ENCODE peak calls at places on chromosomes 4 and X, in six cellular contexts. J, W, H, D, C and Q are unnamed samples.
A peak's percentile ranks its signal among the peaks of the same experiment; 100 is the strongest.

GRCh38 chrX:150161092-150161672 is 201.9 kb upstream of the MAMLD1 start:
- DNase-seq in D (no peak), J (no peak), H (no peak), W (no peak), C (no peak), Q (no peak)

GRCh38 chrX:153765138-153766079 is 1.4 kb downstream of the PLXNB3 start:
- DNase-seq in H (peak; percentile 50), W (no peak), D (no peak), C (no peak), J (no peak), Q (no peak)

GRCh38 chrX:107398115-107398514 is 51.3 kb upstream of the FRMPD3 start:
- DNase-seq in J (no peak), C (peak; percentile 4), D (no peak), H (no peak), W (no peak), Q (no peak)

GRCh38 chr4:53640576-53641459 is 49.5 kb upstream of the LNX1 start:
- DNase-seq in H (no peak), W (peak; percentile 51), J (no peak), C (no peak), D (peak; percentile 33), Q (no peak)

GRCh38 chr4:137641554-137641953 is 109.3 kb upstream of the PCDH18 start:
- DNase-seq in H (no peak), W (peak; percentile 28), C (no peak), D (peak; percentile 43), J (no peak), Q (no peak)

GRCh38 chr4:55933611-55934010 is 15.1 kb upstream of the CEP135 start:
- DNase-seq in D (no peak), H (no peak), W (no peak), C (no peak), J (no peak), Q (no peak)

GRCh38 chr4:151004222-151004621 is 10.9 kb downstream of the LRBA start:
- DNase-seq in D (no peak), C (no peak), J (no peak), H (no peak), W (no peak), Q (no peak)

GRCh38 chr4:73193155-73193554 is 65.4 kb downstream of the ANKRD17 start:
- DNase-seq in C (no peak), W (no peak), J (no peak), H (no peak), D (no peak), Q (no peak)

GRCh38 chr4:168694669-168695068 is 197.8 kb downstream of the PALLD start:
- DNase-seq in J (no peak), D (no peak), C (no peak), W (no peak), H (no peak), Q (no peak)

GRCh38 chr4:95129708-95130343 is 372.1 kb downstream of the BMPR1B start:
- DNase-seq in H (peak; percentile 45), C (peak; percentile 27), D (no peak), W (no peak), J (no peak), Q (no peak)

GRCh38 chr4:54998991-54999390 is 126.4 kb downstream of the KDR start:
- DNase-seq in C (no peak), H (no peak), W (no peak), D (no peak), J (no peak), Q (no peak)

GRCh38 chrX:53287493-53288138 is 6.2 kb upstream of the IQSEC2 start:
- DNase-seq in J (no peak), H (peak; percentile 83), C (peak; percentile 72), D (peak; percentile 75), W (peak; percentile 9), Q (no peak)

GRCh38 chrX:53263597-53264094 is 17.7 kb downstream of the IQSEC2 start:
- DNase-seq in W (no peak), J (no peak), D (no peak), C (no peak), H (no peak), Q (no peak)

GRCh38 chrX:4382273-4382672 is 668.8 kb upstream of the PRKX start:
- DNase-seq in W (no peak), J (no peak), D (no peak), H (no peak), C (no peak), Q (no peak)

GRCh38 chr4:68416591-68416990 is 30.7 kb upstream of the TMPRSS11E start:
- DNase-seq in W (no peak), C (no peak), D (no peak), J (no peak), H (no peak), Q (no peak)

GRCh38 chr4:105627620-105628019 is 75.2 kb downstream of the ARHGEF38 start:
- DNase-seq in C (no peak), D (no peak), H (no peak), W (no peak), J (no peak), Q (no peak)

GRCh38 chr4:88211473-88212252 is 53.2 kb upstream of the ABCG2 start:
- DNase-seq in C (peak; percentile 29), W (peak; percentile 15), J (peak; percentile 56), H (no peak), D (no peak), Q (no peak)

GRCh38 chrX:85907316-85907715 is 140.0 kb downstream of the CHM start:
- DNase-seq in W (no peak), H (no peak), C (no peak), D (no peak), J (no peak), Q (no peak)

GRCh38 chrX:39642071-39642470 is 455.7 kb downstream of the BCOR start:
- DNase-seq in W (no peak), D (no peak), C (no peak), J (peak; percentile 35), H (no peak), Q (no peak)

GRCh38 chr4:55666535-55666934 is 30.4 kb upstream of the NMU start:
- DNase-seq in C (no peak), W (no peak), H (no peak), D (no peak), J (no peak), Q (no peak)